ENCODE peak calls at places on chromosomes 2 and 18, in eight cellular contexts. O is C1 segment of cervical spinal cord, Z is A172, N is HEK293T, C is endothelial cell, K is kidney glomerular epithelial cell, A is GM20000, I is ACHN. L is an unnamed sample.

GRCh38 chr2:222142027-222142426 is 156.8 kb downstream of the PAX3 start:
- DNase-seq in N (no peak), C (no peak), I (no peak), A (no peak), O (no peak), K (peak), Z (peak), L (peak)

GRCh38 chr18:44149706-44150105 is 531.0 kb upstream of the SETBP1 start:
- DNase-seq in Z (peak), A (no peak), O (no peak), C (no peak), K (peak), N (no peak), I (peak), L (peak)

GRCh38 chr2:156057647-156058046 is 274.9 kb downstream of the NR4A2 start:
- DNase-seq in K (no peak), A (no peak), N (no peak), O (no peak), I (no peak), C (no peak), Z (no peak), L (no peak)

GRCh38 chr2:1495676-1496393 is 82.6 kb downstream of the TPO start:
- DNase-seq in N (no peak), Z (no peak), K (no peak), C (no peak), I (no peak), A (no peak), O (no peak), L (no peak)

GRCh38 chr18:48842259-48843061 is 108.3 kb downstream of the SMAD7 start:
- DNase-seq in K (peak), C (peak), N (no peak), Z (peak), O (no peak), I (no peak), A (peak), L (no peak)

GRCh38 chr18:31493171-31493570 is 4.8 kb upstream of the DSG2 start:
- DNase-seq in I (no peak), K (no peak), C (no peak), N (no peak), Z (no peak), O (no peak), A (no peak), L (no peak)

GRCh38 chr2:228875152-228875875 is 395.8 kb downstream of the PID1 start:
- DNase-seq in K (no peak), I (no peak), C (no peak), O (no peak), N (no peak), A (no peak), Z (peak), L (peak)

GRCh38 chr2:12701786-12702660 is 14.7 kb upstream of the TRIB2 start:
- DNase-seq in Z (peak), K (no peak), A (no peak), I (no peak), C (no peak), O (no peak), N (no peak), L (peak)